ENCODE peak calls at places on chromosome 19, in eight cellular contexts. P is T1000; X is mesenchymal stem cell; Y is stimulated activated CD4-positive, alpha-beta T cell treated with anti-CD3 and anti-CD28 coated beads, Interleukin-1b, Interleukin-23, amount 100 ng/mL, for 1 hour; B is LoVo; T is fibroblast of mammary gland; C is heart left ventricle; G is mesendoderm. U is an unnamed sample.

GRCh38 chr19:38853214-38853613 is 3.4 kb upstream of the HNRNPL start:
- DNase-seq in P (no peak), X (no peak), Y (no peak), B (no peak), T (no peak), C (no peak), G (no peak), U (no peak)

GRCh38 chr19:50551713-50552187 is 16.5 kb downstream of the LRRC4B start:
- DNase-seq in P (no peak), X (no peak), Y (no peak), B (no peak), T (no peak), C (no peak), G (peak; percentile 61), U (no peak)

GRCh38 chr19:1663854-1664253 is 11.4 kb upstream of the TCF3 start:
- DNase-seq in P (no peak), X (no peak), Y (no peak), B (no peak), T (no peak), C (no peak), G (no peak), U (no peak)

GRCh38 chr19:29978139-29978538 is 36.1 kb downstream of the URI1 start:
- DNase-seq in P (no peak), X (peak; percentile 14), Y (no peak), B (no peak), T (peak; percentile 35), C (no peak), G (no peak), U (no peak)

GRCh38 chr19:46633130-46633529 is 2.9 kb downstream of the GNG8 start:
- DNase-seq in P (no peak), X (no peak), Y (no peak), B (no peak), T (no peak), C (no peak), G (no peak), U (no peak)

GRCh38 chr19:38033658-38034150 is 126.7 kb downstream of the SIPA1L3 start:
- DNase-seq in P (no peak), X (no peak), Y (no peak), B (no peak), T (no peak), C (no peak), G (peak; percentile 83), U (no peak)

GRCh38 chr19:10290876-10291553 is 1.3 kb downstream of the ICAM5 start:
- DNase-seq in P (peak; percentile 53), X (peak; percentile 68), Y (no peak), B (peak; percentile 75), T (no peak), C (peak; percentile 85), G (peak; percentile 60), U (no peak)

GRCh38 chr19:42114412-42114811 is 17.8 kb downstream of the POU2F2 start:
- DNase-seq in P (no peak), X (peak; percentile 64), Y (no peak), B (no peak), T (no peak), C (no peak), G (no peak), U (peak; percentile 54)

GRCh38 chr19:36152061-36152885 is at the start of gene COX7A1:
- DNase-seq in P (no peak), X (no peak), Y (no peak), B (no peak), T (peak; percentile 35), C (peak; percentile 89), G (no peak), U (no peak)

GRCh38 chr19:49210108-49210900 is 52.7 kb downstream of the TRPM4 start:
- DNase-seq in P (no peak), X (peak; percentile 16), Y (peak; percentile 22), B (no peak), T (peak; percentile 33), C (no peak), G (peak; percentile 91), U (no peak)

GRCh38 chr19:40609561-40610395 is 8.6 kb downstream of the LTBP4 start:
- DNase-seq in P (no peak), X (peak; percentile 76), Y (peak; percentile 86), B (peak; percentile 74), T (peak; percentile 84), C (peak; percentile 95), G (peak; percentile 95), U (no peak)

GRCh38 chr19:19546751-19547162 is 8.7 kb downstream of the CILP2 start:
- DNase-seq in P (no peak), X (no peak), Y (no peak), B (no peak), T (no peak), C (no peak), G (no peak), U (no peak)

GRCh38 chr19:16293133-16294085 is 31.2 kb upstream of the KLF2 start:
- DNase-seq in P (peak; percentile 69), X (peak; percentile 94), Y (no peak), B (peak; percentile 63), T (peak; percentile 96), C (no peak), G (no peak), U (no peak)

GRCh38 chr19:17846146-17846545 is 1.6 kb downstream of the JAK3 start:
- DNase-seq in P (no peak), X (no peak), Y (no peak), B (no peak), T (no peak), C (no peak), G (no peak), U (no peak)

GRCh38 chr19:34236035-34236793 is 18.1 kb upstream of the GARRE1 start:
- DNase-seq in P (no peak), X (peak; percentile 74), Y (no peak), B (no peak), T (peak; percentile 30), C (no peak), G (no peak), U (no peak)

GRCh38 chr19:21680679-21681078 is 86.7 kb downstream of the ZNF100 start:
- DNase-seq in P (no peak), X (no peak), Y (no peak), B (no peak), T (no peak), C (no peak), G (no peak), U (no peak)

GRCh38 chr19:37361994-37362393 is 8.9 kb upstream of the ZNF527 start:
- DNase-seq in P (no peak), X (peak; percentile 11), Y (no peak), B (no peak), T (peak; percentile 52), C (no peak), G (no peak), U (no peak)

GRCh38 chr19:57280913-57281425 is 684 bp downstream of the ZNF460 start:
- DNase-seq in P (no peak), X (no peak), Y (no peak), B (peak; percentile 13), T (peak; percentile 7), C (no peak), G (no peak), U (no peak)

GRCh38 chr19:11887247-11887617 is 350 bp upstream of the ZNF69 start:
- DNase-seq in P (no peak), X (no peak), Y (no peak), B (no peak), T (no peak), C (no peak), G (peak; percentile 56), U (no peak)

GRCh38 chr19:55486971-55487883 is 1.0 kb upstream of the SSC5D start:
- DNase-seq in P (peak; percentile 59), X (peak; percentile 99), Y (no peak), B (no peak), T (peak; percentile 98), C (peak; percentile 70), G (peak; percentile 80), U (no peak)